ENCODE peak calls at places on chromosomes 4 and X, in six cellular contexts. V is SK-N-SH, X is hepatocyte, G is endodermal cell, R is thyroid gland, S is thoracic aorta. C is an unnamed sample. For H3K4me1, the result is how much of the 10 kb centered on the place peaks cover.

GRCh38 chr4:23952258-23952657 is 62.4 kb upstream of the PPARGC1A start:
- DNase-seq in V (no peak), R (no peak), S (no peak), G (no peak), X (no peak), C (no peak)

GRCh38 chr4:3285558-3286334 is 7.1 kb upstream of the RGS12 start:
- DNase-seq in X (no peak), R (no peak), S (no peak), G (no peak), V (peak), C (no peak)

GRCh38 chrX:21153503-21153902 is 220.7 kb upstream of the CNKSR2 start:
- DNase-seq in S (no peak), X (peak), G (no peak), V (no peak), R (peak), C (no peak)

GRCh38 chr4:155854597-155855226 is 11.4 kb downstream of the ASIC5 start:
- DNase-seq in V (no peak), X (peak), R (no peak), G (no peak), S (no peak), C (no peak)

GRCh38 chr4:83083925-83084475 is 30.5 kb downstream of the PLAC8 start:
- DNase-seq in S (no peak), R (peak), G (peak), V (no peak), X (no peak), C (peak)

GRCh38 chr4:186037692-186038658 is 31.0 kb upstream of the TLR3 start:
- DNase-seq in R (peak), V (peak), G (peak), S (no peak), X (peak), C (peak)

GRCh38 chr4:65918217-65918616 is 247.9 kb upstream of the EPHA5 start:
- DNase-seq in R (no peak), X (no peak), G (no peak), V (no peak), S (no peak), C (no peak)

GRCh38 chrX:152601848-152602616 is 35.7 kb upstream of the GABRQ start:
- DNase-seq in G (peak), S (no peak), R (no peak), V (peak), X (no peak), C (no peak)

GRCh38 chrX:148416142-148416541 is 84.3 kb upstream of the AFF2 start:
- DNase-seq in G (no peak), X (no peak), S (no peak), R (no peak), V (no peak), C (no peak)

GRCh38 chrX:96566856-96567255 is 117.8 kb upstream of the DIAPH2 start:
- DNase-seq in X (no peak), S (no peak), V (no peak), R (no peak), G (no peak), C (no peak)
- H3K4me1 ChIP-seq in X (under half), S (under half), V (under half), R (under half), G (under half), C (under half)

GRCh38 chr4:153963216-153963615 is 174.3 kb upstream of the SFRP2 start:
- DNase-seq in V (no peak), G (no peak), X (no peak), S (no peak), R (no peak), C (peak)
- H3K4me1 ChIP-seq in V (under half), G (under half), X (under half), S (under half), R (under half), C (under half)

DNA sequence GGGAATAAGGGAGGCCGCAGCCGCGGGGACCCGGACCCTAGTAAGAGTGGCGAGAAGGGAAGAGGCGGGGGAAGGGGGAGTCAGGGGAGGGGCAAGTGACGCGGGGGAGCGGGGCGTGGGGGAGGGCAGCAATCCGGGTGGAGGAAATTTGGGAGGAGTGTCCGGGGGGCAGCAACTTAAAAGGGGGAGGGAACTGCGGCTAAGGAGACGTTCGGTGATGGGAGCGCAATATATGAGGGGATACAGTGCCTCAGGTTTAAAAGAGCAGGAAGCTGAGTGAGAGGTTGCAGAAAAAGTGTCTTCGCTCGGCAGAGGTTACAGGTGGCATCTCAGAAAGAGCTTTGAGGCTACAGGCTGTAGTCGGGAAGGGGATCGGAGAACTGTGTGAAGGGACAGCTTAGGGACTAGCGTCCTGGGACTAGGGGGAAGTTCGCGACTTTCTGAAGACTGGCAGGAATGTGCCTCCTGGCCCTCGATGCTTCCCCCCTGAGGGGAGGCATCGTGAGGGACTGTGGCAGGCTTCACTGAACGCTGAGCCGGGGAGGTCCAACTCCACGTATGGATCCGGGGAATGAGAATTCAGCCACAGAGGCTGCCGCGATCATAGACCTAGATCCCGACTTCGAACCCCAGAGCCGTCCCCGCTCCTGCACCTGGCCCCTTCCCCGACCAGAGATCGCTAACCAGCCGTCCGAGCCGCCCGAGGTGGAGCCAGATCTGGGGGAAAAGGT is 485 bp downstream of the FOXO4 start:
- DNase-seq in S (no peak), G (no peak), R (no peak), X (no peak), V (peak), C (peak)
- H3K4me1 ChIP-seq in S (under half), G (under half), R (under half), X (under half), V (under half), C (under half)

GRCh38 chr4:94650690-94651089 is 107.1 kb upstream of the BMPR1B start:
- DNase-seq in X (no peak), S (no peak), V (no peak), G (no peak), R (no peak), C (peak)
- H3K4me1 ChIP-seq in X (under half), S (half or more), V (under half), G (under half), R (under half), C (under half)

GRCh38 chrX:13890806-13891205 is 73.9 kb upstream of the GPM6B start:
- DNase-seq in X (no peak), S (no peak), G (no peak), V (no peak), R (no peak), C (no peak)
- H3K4me1 ChIP-seq in X (under half), S (under half), G (under half), V (under half), R (under half), C (under half)

GRCh38 chrX:19744231-19744630 is 143.2 kb downstream of the SH3KBP1 start:
- DNase-seq in V (no peak), S (no peak), R (no peak), X (no peak), G (no peak), C (no peak)
- H3K4me1 ChIP-seq in V (under half), S (under half), R (under half), X (under half), G (under half), C (under half)

GRCh38 chr4:147826288-147826646 is 94.4 kb downstream of the ARHGAP10 start:
- DNase-seq in R (no peak), G (no peak), V (no peak), X (no peak), S (no peak), C (no peak)
- H3K4me1 ChIP-seq in R (under half), G (under half), V (under half), X (under half), S (half or more), C (under half)

GRCh38 chr4:15649914-15650545 is 5.1 kb downstream of the FBXL5 start:
- DNase-seq in R (peak), S (no peak), G (peak), V (peak), X (peak), C (peak)
- H3K4me1 ChIP-seq in R (half or more), S (half or more), G (under half), V (under half), X (under half), C (under half)

GRCh38 chrX:118177708-118178107 is 61.1 kb upstream of the KLHL13 start:
- DNase-seq in X (no peak), S (no peak), R (no peak), V (no peak), G (no peak), C (no peak)
- H3K4me1 ChIP-seq in X (under half), S (under half), R (under half), V (under half), G (under half), C (under half)

GRCh38 chrX:1052021-1052420 is 160.4 kb downstream of the CRLF2 start:
- DNase-seq in X (no peak), S (no peak), R (no peak), V (no peak), G (no peak), C (no peak)
- H3K4me1 ChIP-seq in X (under half), S (under half), R (under half), V (under half), G (under half), C (under half)